ENCODE peak calls at places on chromosome 1, in seven cellular contexts. X is cardiac muscle cell, F is prostate gland, L is heart left ventricle, B is sigmoid colon, C is PC-3, G is suprapubic skin. V is an unnamed sample. For H3K4me1, the result is how much of the 10 kb centered on the place peaks cover.

GRCh38 chr1:94925561-94926364 is 1.1 kb downstream of the CNN3 start:
- DNase-seq in C (peak), X (peak), G (peak), B (peak), F (peak), L (peak), V (no peak)

GRCh38 chr1:229793488-229793887 is 167.4 kb downstream of the URB2 start:
- DNase-seq in L (no peak), G (no peak), F (no peak), X (no peak), C (no peak), B (no peak), V (no peak)

GRCh38 chr1:41539999-41540398 is 55.5 kb upstream of the EDN2 start:
- DNase-seq in L (peak), C (no peak), G (peak), B (peak), X (no peak), F (no peak), V (no peak)

GRCh38 chr1:15876357-15876756 is 28.9 kb downstream of the SPEN start:
- DNase-seq in B (no peak), G (peak), X (no peak), F (no peak), L (no peak), C (no peak), V (no peak)

GRCh38 chr1:7702365-7702764 is 68.7 kb upstream of the VAMP3 start:
- DNase-seq in F (no peak), L (no peak), X (no peak), G (no peak), C (no peak), B (no peak), V (no peak)

GRCh38 chr1:53544731-53545515 is 85.7 kb downstream of the DMRTB1 start:
- DNase-seq in F (no peak), X (no peak), G (peak), C (no peak), L (peak), B (peak), V (no peak)

GRCh38 chr1:61184035-61184713 is 101.8 kb downstream of the NFIA start:
- DNase-seq in F (peak), L (peak), B (peak), G (peak), X (peak), C (peak), V (no peak)

GRCh38 chr1:217673387-217673786 is 42.2 kb downstream of the SPATA17 start:
- DNase-seq in B (no peak), C (no peak), G (no peak), F (no peak), L (no peak), X (no peak), V (no peak)

GRCh38 chr1:66210653-66211052 is 323.3 kb upstream of the SGIP1 start:
- DNase-seq in L (no peak), F (no peak), C (no peak), B (no peak), G (no peak), X (no peak), V (no peak)

GRCh38 chr1:159866905-159867304 is 4.4 kb upstream of the VSIG8 start:
- DNase-seq in C (no peak), G (no peak), F (no peak), L (no peak), B (no peak), X (peak), V (no peak)

GRCh38 chr1:240808381-240808780 is 196.4 kb upstream of the GREM2 start:
- DNase-seq in L (no peak), G (no peak), B (no peak), F (no peak), C (no peak), X (no peak), V (no peak)

GRCh38 chr1:89635825-89636815 is 3.2 kb downstream of the LRRC8C start:
- DNase-seq in F (no peak), X (peak), L (no peak), C (peak), G (no peak), B (no peak), V (no peak)

GRCh38 chr1:150072959-150073358 is 5.4 kb downstream of the VPS45 start:
- DNase-seq in F (no peak), C (peak), X (peak), B (no peak), G (no peak), L (no peak), V (peak)

GRCh38 chr1:209382701-209383100 is 200.8 kb upstream of the CAMK1G start:
- DNase-seq in C (no peak), L (no peak), X (no peak), F (no peak), G (no peak), B (no peak), V (no peak)

GRCh38 chr1:209383422-209383821 is 200.1 kb upstream of the CAMK1G start:
- DNase-seq in L (no peak), C (peak), B (no peak), F (peak), X (no peak), G (no peak), V (no peak)

GRCh38 chr1:209386156-209386555 is 197.4 kb upstream of the CAMK1G start:
- DNase-seq in L (no peak), G (no peak), B (no peak), X (no peak), F (no peak), C (no peak), V (no peak)

GRCh38 chr1:209384710-209385550 is 198.6 kb upstream of the CAMK1G start:
- DNase-seq in L (no peak), G (no peak), B (no peak), X (no peak), C (peak), F (no peak), V (no peak)

GRCh38 chr1:209383907-209384709 is 199.4 kb upstream of the CAMK1G start:
- DNase-seq in G (no peak), F (peak), X (no peak), C (peak), B (no peak), L (no peak), V (no peak)
- H3K4me1 ChIP-seq in G (half or more), F (under half), X (under half), C (half or more), B (under half), L (under half), V (under half)

GRCh38 chr1:40535732-40536131 is 4.3 kb downstream of the ZNF684 start:
- DNase-seq in G (no peak), F (no peak), C (no peak), X (no peak), L (no peak), B (no peak), V (no peak)
- H3K4me1 ChIP-seq in G (under half), F (under half), C (under half), X (under half), L (under half), B (under half), V (under half)

GRCh38 chr1:79441243-79441642 is 434.7 kb upstream of the ADGRL4 start:
- DNase-seq in C (no peak), G (no peak), B (no peak), F (no peak), L (no peak), X (no peak), V (no peak)

DNA sequence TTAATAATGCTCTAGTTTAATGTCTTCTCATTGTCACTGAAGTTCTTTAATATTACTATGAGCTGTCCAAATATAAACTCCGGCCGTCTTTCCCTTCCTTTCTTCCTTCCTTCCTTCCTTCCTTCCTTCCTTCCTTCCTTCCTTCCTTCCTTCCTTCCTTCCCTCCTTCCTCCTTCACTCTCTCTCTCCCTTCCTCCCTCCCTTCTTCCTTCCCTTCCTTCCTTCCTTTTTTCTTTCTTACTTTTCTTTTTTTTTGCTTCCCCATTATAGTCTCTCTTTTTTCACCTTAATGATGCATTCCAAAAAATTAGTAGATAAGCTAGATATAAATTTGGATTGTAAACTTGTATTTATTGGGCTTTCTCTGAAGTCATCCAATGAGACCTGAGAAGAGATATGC is 431.0 kb upstream of the ADGRL4 start:
- DNase-seq in B (no peak), F (no peak), L (no peak), X (no peak), G (no peak), C (no peak), V (no peak)
- H3K4me1 ChIP-seq in B (under half), F (under half), L (under half), X (under half), G (under half), C (under half), V (under half)

GRCh38 chr1:234601217-234602017 is 8.6 kb downstream of the IRF2BP2 start:
- DNase-seq in C (peak), L (no peak), X (peak), F (no peak), G (no peak), B (no peak), V (peak)
- H3K4me1 ChIP-seq in C (under half), L (half or more), X (under half), F (under half), G (half or more), B (under half), V (half or more)

GRCh38 chr1:167109125-167109524 is 15.2 kb downstream of the STYXL2 start:
- DNase-seq in L (no peak), G (no peak), F (no peak), C (peak), X (no peak), B (no peak), V (peak)
- H3K4me1 ChIP-seq in L (under half), G (under half), F (under half), C (under half), X (under half), B (under half), V (under half)

GRCh38 chr1:26996024-26996423 is 2.5 kb downstream of the TRNP1 start:
- DNase-seq in C (peak), F (no peak), X (peak), G (no peak), L (no peak), B (no peak), V (no peak)
- H3K4me1 ChIP-seq in C (half or more), F (under half), X (under half), G (half or more), L (half or more), B (under half), V (under half)

GRCh38 chr1:207649204-207649753 is 4.3 kb downstream of the CR1L start:
- DNase-seq in X (no peak), F (no peak), B (no peak), C (no peak), G (no peak), L (no peak), V (no peak)
- H3K4me1 ChIP-seq in X (under half), F (under half), B (under half), C (under half), G (under half), L (under half), V (under half)

GRCh38 chr1:245383396-245384330 is 228.9 kb downstream of the KIF26B start:
- DNase-seq in L (no peak), F (no peak), X (no peak), G (no peak), B (no peak), C (no peak), V (no peak)
- H3K4me1 ChIP-seq in L (under half), F (under half), X (under half), G (under half), B (under half), C (under half), V (under half)

DNA sequence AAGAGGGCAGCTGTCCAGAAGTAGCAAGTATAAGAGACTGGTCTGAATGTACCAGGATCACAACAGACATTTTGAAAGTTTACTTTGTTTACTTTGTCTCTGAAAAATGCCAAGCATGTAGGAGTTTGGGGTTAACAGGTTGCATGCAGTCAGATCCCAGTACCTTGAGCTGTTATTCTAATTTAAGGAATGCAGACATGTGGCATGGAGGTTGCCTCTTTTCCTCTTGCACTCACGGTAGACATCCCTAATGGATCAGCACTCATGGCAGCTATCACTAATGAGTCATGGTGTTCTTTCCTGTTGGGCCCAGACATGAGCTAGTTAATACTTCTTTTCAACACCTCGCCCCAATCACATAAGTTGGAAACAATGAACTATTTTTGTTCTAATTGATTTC is 67.3 kb downstream of the GADD45A start:
- DNase-seq in G (no peak), B (no peak), C (no peak), X (peak), L (no peak), F (no peak), V (no peak)
- H3K4me1 ChIP-seq in G (half or more), B (under half), C (half or more), X (under half), L (under half), F (under half), V (half or more)

DNA sequence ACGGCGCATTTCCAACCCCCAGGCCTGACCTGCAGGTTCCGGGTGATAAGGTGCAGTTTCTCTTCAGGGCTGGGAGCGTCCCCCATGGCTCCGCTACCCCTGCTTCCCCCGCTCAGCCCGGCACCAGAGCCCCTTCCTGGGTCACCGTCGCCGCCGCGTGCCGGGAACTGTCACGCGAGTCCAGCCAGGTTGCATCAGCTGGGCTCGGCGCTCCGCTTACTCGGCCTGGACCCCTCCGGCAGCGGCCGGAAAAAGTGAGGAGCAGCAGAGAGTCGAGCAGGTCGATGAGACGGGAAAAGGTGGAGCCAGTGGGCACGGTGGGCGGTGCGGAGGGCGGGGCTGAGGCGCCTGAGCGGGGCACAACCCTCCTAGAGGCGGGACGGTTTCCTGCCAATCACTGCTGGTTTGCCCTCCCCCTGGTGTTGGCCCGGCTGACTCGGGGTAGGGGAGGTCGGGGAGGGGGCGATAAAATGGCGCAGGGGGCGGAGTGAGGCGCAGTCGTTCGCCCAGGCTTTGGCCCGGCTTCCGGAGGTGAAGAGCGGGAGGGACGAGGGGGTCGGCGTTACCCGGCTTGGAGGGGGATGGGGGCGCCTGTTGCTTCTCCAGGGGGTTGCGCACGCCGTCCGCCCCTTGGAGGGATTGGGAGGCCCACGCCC is at the start of the genes S100PBP and YARS1:
- DNase-seq in F (peak), G (peak), L (peak), B (peak), X (peak), C (peak), V (peak)
- H3K4me1 ChIP-seq in F (under half), G (under half), L (under half), B (under half), X (under half), C (under half), V (half or more)